ENCODE peak calls at places on chromosome 19, in seven cellular contexts. M is RPMI7951; C is stomach; Z is stimulated activated CD4-positive, alpha-beta T cell treated with anti-CD3 and anti-CD28 coated beads, Interleukin-15, amount 100 ng/mL, for 24 hours; Y is RKO; U is RWPE2; G is cardiac muscle cell. S is an unnamed sample.

GRCh38 chr19:1002600-1002999 is 2.4 kb downstream of the GRIN3B start:
- DNase-seq in G (no peak), U (no peak), Z (no peak), Y (no peak), C (no peak), M (no peak), S (no peak)

GRCh38 chr19:36207605-36208252 is 6.7 kb downstream of the ZNF565 start:
- DNase-seq in Z (no peak), Y (no peak), C (no peak), U (no peak), M (no peak), G (no peak), S (no peak)

GRCh38 chr19:34990578-34991192 is 9.4 kb upstream of the GRAMD1A start:
- DNase-seq in C (no peak), G (no peak), U (no peak), Y (no peak), Z (peak), M (no peak), S (no peak)

GRCh38 chr19:39916851-39917396 is 17.5 kb downstream of the FCGBP start:
- DNase-seq in M (no peak), Y (no peak), C (no peak), U (no peak), Z (no peak), G (no peak), S (no peak)

GRCh38 chr19:46402725-46403124 is 10.6 kb downstream of the CCDC8 start:
- DNase-seq in M (no peak), G (no peak), U (peak), Z (no peak), C (no peak), Y (no peak), S (no peak)

GRCh38 chr19:43594710-43595604 is 977 bp downstream of the IRGQ start:
- DNase-seq in M (peak), G (peak), U (no peak), Z (peak), Y (peak), C (peak), S (peak)

GRCh38 chr19:13859361-13859880 is 17.5 kb upstream of the NANOS3 start:
- DNase-seq in C (no peak), G (no peak), Y (peak), U (no peak), Z (no peak), M (no peak), S (no peak)

GRCh38 chr19:41233748-41234240 is 14.8 kb downstream of the AXL start:
- DNase-seq in Z (no peak), Y (no peak), M (no peak), U (no peak), G (no peak), C (no peak), S (peak)

GRCh38 chr19:1261863-1262686 is 7.1 kb upstream of the CIRBP start:
- DNase-seq in C (peak), Z (no peak), Y (no peak), U (no peak), M (peak), G (peak), S (peak)

GRCh38 chr19:9935409-9936062 is 779 bp downstream of the OLFM2 start:
- DNase-seq in U (no peak), G (no peak), Y (no peak), M (no peak), Z (peak), C (no peak), S (no peak)

GRCh38 chr19:18051887-18052286 is 34.8 kb downstream of the IL12RB1 start:
- DNase-seq in G (peak), U (no peak), C (peak), Y (no peak), Z (no peak), M (no peak), S (no peak)